ENCODE peak calls at places on chromosome 6, in six cellular contexts. B is stimulated activated naive B cell treated with anti-CD40 and anti-IgM and Interleukin-4, amounts not matched to agents 10 μg/mL and 1 μg/mL and 100 μg/mL, for 72 hours; S is AG04450; Q is GM03348; M is T-helper 2 cell; H is T-helper 1 cell. E is an unnamed sample.
A peak's percentile ranks its signal among the peaks of the same experiment; 100 is the strongest.

GRCh38 chr6:154675602-154676088 is 57.6 kb upstream of the SCAF8 start:
- DNase-seq in H (peak; percentile 91), M (peak; percentile 68), S (peak; percentile 94), B (peak; percentile 84), Q (peak; percentile 95), E (peak; percentile 98)

GRCh38 chr6:125271486-125272159 is 30.1 kb downstream of the HDDC2 start:
- DNase-seq in M (no peak), Q (no peak), H (no peak), B (no peak), S (no peak), E (peak; percentile 7)

GRCh38 chr6:148867851-148868250 is 121.0 kb downstream of the UST start:
- DNase-seq in B (no peak), H (peak; percentile 14), M (no peak), S (no peak), Q (no peak), E (peak; percentile 62)

GRCh38 chr6:36386495-36387439 is 702 bp downstream of the ETV7 start:
- DNase-seq in B (no peak), Q (peak; percentile 73), H (peak; percentile 19), S (peak; percentile 4), M (no peak), E (peak; percentile 69)

GRCh38 chr6:85602100-85602499 is 8.4 kb upstream of the SNX14 start:
- DNase-seq in H (no peak), M (no peak), S (no peak), B (no peak), Q (no peak), E (no peak)

GRCh38 chr6:1187293-1188131 is 124.4 kb upstream of the FOXQ1 start:
- DNase-seq in M (no peak), Q (no peak), S (no peak), B (no peak), H (no peak), E (no peak)

GRCh38 chr6:118786696-118787453 is 107.1 kb upstream of the ASF1A start:
- DNase-seq in M (no peak), S (no peak), B (no peak), Q (no peak), H (no peak), E (no peak)

GRCh38 chr6:46891396-46891795 is 30.3 kb downstream of the ADGRF5 start:
- DNase-seq in H (no peak), Q (no peak), M (no peak), B (no peak), S (no peak), E (no peak)

GRCh38 chr6:28400122-28400451 is 540 bp upstream of the ZSCAN12 start:
- DNase-seq in B (no peak), M (no peak), S (no peak), Q (no peak), H (no peak), E (no peak)

GRCh38 chr6:46490425-46491200 is 636 bp downstream of the RCAN2 start:
- DNase-seq in Q (peak; percentile 66), B (no peak), S (no peak), H (no peak), M (no peak), E (peak; percentile 3)

GRCh38 chr6:142444800-142445405 is 143.1 kb downstream of the ADGRG6 start:
- DNase-seq in Q (no peak), S (no peak), M (no peak), H (no peak), B (no peak), E (no peak)

GRCh38 chr6:128079026-128079425 is 178.2 kb upstream of the THEMIS start:
- DNase-seq in Q (no peak), H (no peak), M (no peak), S (no peak), B (no peak), E (no peak)

GRCh38 chr6:89357390-89357789 is 4.9 kb upstream of the UBE2J1 start:
- DNase-seq in Q (no peak), S (no peak), H (peak; percentile 47), M (no peak), B (no peak), E (no peak)

GRCh38 chr6:117265425-117266266 is at the start of gene VGLL2:
- DNase-seq in Q (peak; percentile 83), H (no peak), B (peak; percentile 2), S (no peak), M (no peak), E (peak; percentile 25)

GRCh38 chr6:162245831-162246230 is 481.7 kb downstream of the PRKN start:
- DNase-seq in Q (no peak), S (no peak), B (no peak), H (no peak), M (no peak), E (no peak)

E was measured in cardiac fibroblast.